ENCODE peak calls at places on chromosomes 7 and 10, in six cellular contexts. V is uterus; U is activated T-cell treated with anti-CD3 and anti-CD28 coated beads, Interleukin-2, amount 50 U/mL, for 72 hours; O is heart right ventricle; L is left ventricle myocardium inferior; F is amygdala. S is an unnamed sample.

GRCh38 chr10:5499493-5499800 is at the start of gene CALML5:
- DNase-seq in V (no peak), U (no peak), O (no peak), L (no peak), F (no peak), S (no peak)

GRCh38 chr7:100490483-100491191 is 6.9 kb downstream of the NYAP1 start:
- DNase-seq in V (no peak), U (no peak), O (no peak), L (no peak), F (no peak), S (no peak)

GRCh38 chr10:101000602-101000991 is 989 bp downstream of the LZTS2 start:
- DNase-seq in V (peak), U (no peak), O (no peak), L (no peak), F (no peak), S (no peak)

GRCh38 chr10:60235001-60235400 is 154.7 kb downstream of the ANK3 start:
- DNase-seq in V (no peak), U (no peak), O (peak), L (no peak), F (no peak), S (no peak)

GRCh38 chr7:50229964-50230363 is 74.6 kb upstream of the IKZF1 start:
- DNase-seq in V (no peak), U (no peak), O (no peak), L (no peak), F (no peak), S (no peak)

GRCh38 chr7:44052771-44053365 is 8.4 kb downstream of the DBNL start:
- DNase-seq in V (peak), U (no peak), O (no peak), L (peak), F (no peak), S (peak)

GRCh38 chr10:103861501-103861900 is 6.1 kb upstream of the SH3PXD2A start:
- DNase-seq in V (no peak), U (no peak), O (no peak), L (no peak), F (no peak), S (no peak)

GRCh38 chr7:130289478-130289877 is 3.5 kb upstream of the CPA4 start:
- DNase-seq in V (no peak), U (no peak), O (no peak), L (no peak), F (no peak), S (no peak)

GRCh38 chr7:13742126-13742525 is 247.3 kb downstream of the ETV1 start:
- DNase-seq in V (no peak), U (no peak), O (no peak), L (no peak), F (no peak), S (no peak)

GRCh38 chr10:48769706-48770105 is 85.0 kb downstream of the WDFY4 start:
- DNase-seq in V (no peak), U (no peak), O (no peak), L (no peak), F (no peak), S (no peak)

GRCh38 chr10:78541528-78542470 is 508.1 kb downstream of the RPS24 start:
- DNase-seq in V (no peak), U (no peak), O (peak), L (no peak), F (no peak), S (no peak)

GRCh38 chr7:50470250-50471163 is 20.4 kb upstream of the FIGNL1 start:
- DNase-seq in V (no peak), U (no peak), O (no peak), L (no peak), F (no peak), S (no peak)

GRCh38 chr10:102347236-102347828 is 48.2 kb upstream of the NFKB2 start:
- DNase-seq in V (peak), U (peak), O (peak), L (peak), F (no peak), S (peak)